ENCODE peak calls at places on chromosome 20, in nine cellular contexts. P, J, Y, X, S, L, I, D and G are unnamed samples.

GRCh38 chr20:24833592-24833991 is 115.5 kb upstream of the CST7 start:
- DNase-seq in P (no peak), J (no peak), Y (no peak), X (no peak), S (no peak), L (no peak), I (no peak), D (no peak), G (no peak)

GRCh38 chr20:2130062-2130591 is 28.5 kb downstream of the STK35 start:
- DNase-seq in P (no peak), J (no peak), Y (peak; percentile 27), X (no peak), S (no peak), L (no peak), I (no peak), D (no peak), G (no peak)

GRCh38 chr20:46255440-46256104 is 52.7 kb downstream of the CDH22 start:
- DNase-seq in P (peak; percentile 78), J (no peak), Y (peak; percentile 84), X (peak; percentile 68), S (no peak), L (no peak), I (peak; percentile 26), D (peak; percentile 87), G (peak; percentile 82)

GRCh38 chr20:46355778-46356177 is 47.5 kb upstream of the CDH22 start:
- DNase-seq in P (no peak), J (no peak), Y (no peak), X (no peak), S (no peak), L (no peak), I (no peak), D (no peak), G (no peak)

GRCh38 chr20:40687384-40688128 is 1.5 kb downstream of the MAFB start:
- DNase-seq in P (peak; percentile 77), J (peak; percentile 8), Y (peak; percentile 87), X (no peak), S (peak; percentile 6), L (no peak), I (peak; percentile 47), D (no peak), G (peak; percentile 87)

GRCh38 chr20:32484221-32485125 is 100.7 kb downstream of the NOL4L start:
- DNase-seq in P (peak; percentile 36), J (peak; percentile 55), Y (peak; percentile 85), X (peak; percentile 11), S (peak; percentile 35), L (no peak), I (peak; percentile 65), D (peak; percentile 16), G (peak; percentile 65)

GRCh38 chr20:43919686-43920403 is 5.2 kb downstream of the TOX2 start:
- DNase-seq in P (no peak), J (peak; percentile 34), Y (no peak), X (no peak), S (no peak), L (no peak), I (no peak), D (no peak), G (no peak)

GRCh38 chr20:25254986-25255680 is 7.2 kb downstream of the PYGB start:
- DNase-seq in P (peak; percentile 67), J (no peak), Y (peak; percentile 77), X (peak; percentile 36), S (no peak), L (no peak), I (no peak), D (no peak), G (peak; percentile 74)

GRCh38 chr20:20037960-20038359 is 14.3 kb downstream of the CRNKL1 start:
- DNase-seq in P (no peak), J (peak; percentile 76), Y (no peak), X (peak; percentile 42), S (peak; percentile 71), L (no peak), I (no peak), D (no peak), G (no peak)

GRCh38 chr20:53660078-53660909 is 66.7 kb upstream of the ZNF217 start:
- DNase-seq in P (no peak), J (no peak), Y (no peak), X (no peak), S (peak; percentile 32), L (no peak), I (no peak), D (no peak), G (no peak)

GRCh38 chr20:63136296-63136695 is 79.6 kb downstream of the YTHDF1 start:
- DNase-seq in P (no peak), J (no peak), Y (peak; percentile 67), X (no peak), S (no peak), L (no peak), I (no peak), D (no peak), G (peak; percentile 29)

GRCh38 chr20:25361287-25361683 is 29.4 kb downstream of the ABHD12 start:
- DNase-seq in P (no peak), J (peak; percentile 40), Y (no peak), X (peak; percentile 34), S (peak; percentile 63), L (no peak), I (no peak), D (no peak), G (no peak)

GRCh38 chr20:63978319-63979220 is 872 bp downstream of the SAMD10 start:
- DNase-seq in P (peak; percentile 78), J (peak; percentile 79), Y (no peak), X (peak; percentile 77), S (peak; percentile 68), L (no peak), I (peak; percentile 66), D (peak; percentile 58), G (peak; percentile 90)

GRCh38 chr20:24838551-24839530 is 110.2 kb upstream of the CST7 start:
- DNase-seq in P (no peak), J (peak; percentile 63), Y (peak; percentile 21), X (no peak), S (peak; percentile 69), L (no peak), I (no peak), D (no peak), G (no peak)

GRCh38 chr20:50413088-50413500 is 97.1 kb upstream of the PTPN1 start:
- DNase-seq in P (no peak), J (peak; percentile 50), Y (no peak), X (no peak), S (peak; percentile 39), L (no peak), I (no peak), D (no peak), G (no peak)

GRCh38 chr20:16475225-16475624 is 98.0 kb downstream of the KIF16B start:
- DNase-seq in P (no peak), J (no peak), Y (no peak), X (no peak), S (peak; percentile 58), L (peak; percentile 42), I (no peak), D (no peak), G (no peak)

GRCh38 chr20:8438748-8439147 is 306.7 kb downstream of the PLCB1 start:
- DNase-seq in P (no peak), J (no peak), Y (no peak), X (no peak), S (no peak), L (no peak), I (no peak), D (no peak), G (no peak)

GRCh38 chr20:46028110-46028509 is 905 bp upstream of the SLC12A5 start:
- DNase-seq in P (no peak), J (no peak), Y (no peak), X (no peak), S (no peak), L (no peak), I (no peak), D (no peak), G (no peak)

GRCh38 chr20:19275630-19276071 is 63.2 kb downstream of the SLC24A3 start:
- DNase-seq in P (peak; percentile 59), J (no peak), Y (no peak), X (no peak), S (peak; percentile 65), L (no peak), I (no peak), D (no peak), G (peak; percentile 56)

GRCh38 chr20:41632896-41633295 is 14.7 kb upstream of the CHD6 start:
- DNase-seq in P (no peak), J (peak; percentile 62), Y (no peak), X (no peak), S (peak; percentile 83), L (peak; percentile 39), I (no peak), D (no peak), G (no peak)

GRCh38 chr20:53425930-53426329 is 167.7 kb downstream of the ZNF217 start:
- DNase-seq in P (no peak), J (no peak), Y (no peak), X (no peak), S (no peak), L (no peak), I (no peak), D (no peak), G (no peak)